ENCODE peak calls at places on chromosomes 11 and 22, in seven cellular contexts. K is GM12865, B is suprapubic skin, N is mucosa of descending colon, A is fibroblast of lung, L is endothelial cell, S is H1. Q is an unnamed sample.

GRCh38 chr11:16739326-16739875 is 954 bp downstream of the C11orf58 start:
- DNase-seq in N (no peak), S (no peak), L (no peak), A (peak; percentile 40), K (peak; percentile 15), B (no peak), Q (no peak)

GRCh38 chr11:130671801-130672700 is 223.6 kb downstream of the ADAMTS15 start:
- DNase-seq in L (no peak), B (no peak), N (peak; percentile 31), A (peak; percentile 95), S (no peak), K (no peak), Q (no peak)

GRCh38 chr22:38294193-38294592 is 21.4 kb upstream of the TMEM184B start:
- DNase-seq in B (no peak), A (no peak), S (no peak), N (no peak), L (no peak), K (no peak), Q (no peak)

GRCh38 chr22:26447594-26448329 is 18.7 kb downstream of the ASPHD2 start:
- DNase-seq in N (no peak), K (no peak), B (no peak), S (no peak), A (no peak), L (no peak), Q (no peak)

GRCh38 chr11:67357831-67358555 is 4.6 kb upstream of the POLD4 start:
- DNase-seq in A (peak; percentile 82), K (no peak), S (no peak), N (peak; percentile 22), B (no peak), L (no peak), Q (no peak)

GRCh38 chr11:63244862-63245261 is 1.5 kb upstream of the SLC22A25 start:
- DNase-seq in K (no peak), N (no peak), B (no peak), A (no peak), L (no peak), S (no peak), Q (no peak)

GRCh38 chr11:74321487-74322188 is 10.2 kb upstream of the P4HA3 start:
- DNase-seq in S (peak; percentile 58), B (no peak), K (peak; percentile 54), N (no peak), A (peak; percentile 69), L (peak; percentile 38), Q (no peak)

GRCh38 chr11:117818036-117818858 is 6.3 kb downstream of the FXYD2 start:
- DNase-seq in L (no peak), K (peak; percentile 86), A (peak; percentile 43), B (no peak), S (no peak), N (no peak), Q (no peak)

GRCh38 chr11:69841859-69842698 is 22.9 kb upstream of the FGF3 start:
- DNase-seq in K (peak; percentile 35), N (peak; percentile 43), L (no peak), B (no peak), A (no peak), S (peak; percentile 63), Q (no peak)

GRCh38 chr22:39219071-39220050 is 25.4 kb downstream of the PDGFB start:
- DNase-seq in K (no peak), N (peak; percentile 3), B (peak; percentile 50), S (peak; percentile 46), A (no peak), L (no peak), Q (peak; percentile 47)

GRCh38 chr11:8267831-8268529 is 4.3 kb upstream of the LMO1 start:
- DNase-seq in S (peak; percentile 73), K (no peak), B (peak; percentile 57), L (no peak), A (peak; percentile 7), N (no peak), Q (no peak)

GRCh38 chr11:120060512-120060911 is 77.4 kb downstream of the TRIM29 start:
- DNase-seq in L (no peak), A (no peak), K (no peak), N (no peak), B (peak; percentile 5), S (peak; percentile 20), Q (peak; percentile 13)

GRCh38 chr11:120062561-120062930 is 75.4 kb downstream of the TRIM29 start:
- DNase-seq in K (no peak), L (no peak), A (no peak), N (no peak), B (peak; percentile 24), S (peak; percentile 47), Q (peak; percentile 65)

GRCh38 chr11:120063686-120064340 is 74.1 kb downstream of the TRIM29 start:
- DNase-seq in B (peak; percentile 22), N (no peak), L (no peak), K (no peak), S (peak; percentile 32), A (no peak), Q (peak; percentile 57)

GRCh38 chr11:120061036-120061760 is 76.7 kb downstream of the TRIM29 start:
- DNase-seq in L (no peak), K (no peak), B (peak; percentile 41), N (no peak), A (peak; percentile 63), S (peak; percentile 43), Q (peak; percentile 67)

DNA sequence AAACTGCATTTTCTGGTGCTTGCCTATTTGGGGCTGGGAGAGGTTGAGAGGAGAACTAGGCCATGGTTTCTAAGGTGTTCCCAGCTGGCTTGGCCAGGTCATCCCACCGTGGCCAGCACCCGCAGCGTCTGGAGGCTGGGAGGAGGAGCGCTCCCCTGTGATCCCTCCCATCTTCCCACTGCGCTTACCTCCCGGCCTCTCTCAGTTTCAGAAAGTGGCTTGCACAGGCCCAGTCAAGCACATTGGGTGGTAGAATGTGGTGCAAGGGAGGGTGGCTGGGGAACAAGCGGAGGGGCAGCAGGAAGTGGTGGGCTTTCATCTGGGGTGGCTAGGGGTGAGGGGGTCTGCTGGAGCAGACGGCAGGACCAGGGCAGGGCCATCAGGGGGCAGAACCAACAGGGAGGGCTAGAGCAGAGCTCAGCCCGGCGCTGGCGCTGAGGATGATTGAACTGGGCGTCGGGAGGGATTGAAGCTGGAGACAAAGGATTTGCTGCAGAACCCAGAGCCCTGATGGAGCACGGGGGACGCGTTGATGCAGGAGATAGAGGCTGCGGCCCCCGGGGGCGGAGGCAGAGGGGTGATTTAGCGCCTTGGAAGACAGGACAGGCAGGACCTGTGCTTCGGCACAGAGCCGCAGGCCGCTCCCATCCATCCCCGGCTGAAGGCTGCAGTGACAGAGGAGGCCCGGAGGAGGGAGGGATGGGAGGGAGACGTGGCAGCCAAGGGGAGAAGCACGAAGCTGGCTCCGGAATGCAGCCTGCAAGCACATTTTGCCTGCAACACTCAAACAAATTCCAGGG is 76.0 kb downstream of the TRIM29 start:
- DNase-seq in A (peak; percentile 52), L (no peak), K (no peak), S (peak; percentile 57), B (peak; percentile 43), N (no peak), Q (peak; percentile 81)
- TF ChIP-seq CTCF in A (no peak), L (no peak), K (no peak), S (no peak), B (no peak), N (no peak), Q (peak; percentile 55)

GRCh38 chr22:44154431-44154942 is 26.2 kb upstream of the PARVG start:
- DNase-seq in L (no peak), S (no peak), A (peak; percentile 92), B (no peak), K (peak; percentile 26), N (no peak), Q (no peak)

GRCh38 chr22:44153705-44154104 is 27.0 kb upstream of the PARVG start:
- DNase-seq in S (no peak), B (no peak), A (no peak), K (no peak), L (no peak), N (peak; percentile 10), Q (no peak)

GRCh38 chr22:44151661-44152060 is 29.1 kb upstream of the PARVG start:
- DNase-seq in B (no peak), S (no peak), L (no peak), K (no peak), A (peak; percentile 86), N (no peak), Q (no peak)

GRCh38 chr22:44157916-44158618 is 22.7 kb upstream of the PARVG start:
- DNase-seq in K (no peak), L (no peak), B (no peak), S (no peak), N (no peak), A (no peak), Q (no peak)

DNA sequence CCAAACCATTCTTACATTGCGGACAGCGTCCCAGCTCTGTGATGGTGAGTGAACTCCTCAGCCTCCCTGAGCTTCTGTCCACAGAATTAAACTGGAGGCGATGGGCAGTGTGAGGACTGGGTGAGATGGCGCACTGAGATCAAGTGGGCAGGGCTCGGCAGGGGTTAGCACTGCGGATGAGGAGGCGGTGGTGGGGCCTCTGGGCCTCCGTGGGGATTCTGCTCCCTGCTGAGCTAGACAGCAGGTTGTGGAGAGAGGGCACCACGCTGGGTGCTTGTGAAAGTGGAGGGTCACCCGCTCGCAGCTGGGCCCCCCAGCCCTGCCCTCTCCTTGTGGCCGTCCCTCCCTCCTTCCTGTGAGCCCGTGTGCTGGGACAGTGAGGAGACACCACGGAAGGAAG is 25.6 kb upstream of the PARVG start:
- DNase-seq in N (no peak), B (no peak), S (no peak), K (no peak), L (no peak), A (no peak), Q (no peak)
- TF ChIP-seq CTCF in N (no peak), B (no peak), S (no peak), K (no peak), L (no peak), A (no peak), Q (no peak)

DNA sequence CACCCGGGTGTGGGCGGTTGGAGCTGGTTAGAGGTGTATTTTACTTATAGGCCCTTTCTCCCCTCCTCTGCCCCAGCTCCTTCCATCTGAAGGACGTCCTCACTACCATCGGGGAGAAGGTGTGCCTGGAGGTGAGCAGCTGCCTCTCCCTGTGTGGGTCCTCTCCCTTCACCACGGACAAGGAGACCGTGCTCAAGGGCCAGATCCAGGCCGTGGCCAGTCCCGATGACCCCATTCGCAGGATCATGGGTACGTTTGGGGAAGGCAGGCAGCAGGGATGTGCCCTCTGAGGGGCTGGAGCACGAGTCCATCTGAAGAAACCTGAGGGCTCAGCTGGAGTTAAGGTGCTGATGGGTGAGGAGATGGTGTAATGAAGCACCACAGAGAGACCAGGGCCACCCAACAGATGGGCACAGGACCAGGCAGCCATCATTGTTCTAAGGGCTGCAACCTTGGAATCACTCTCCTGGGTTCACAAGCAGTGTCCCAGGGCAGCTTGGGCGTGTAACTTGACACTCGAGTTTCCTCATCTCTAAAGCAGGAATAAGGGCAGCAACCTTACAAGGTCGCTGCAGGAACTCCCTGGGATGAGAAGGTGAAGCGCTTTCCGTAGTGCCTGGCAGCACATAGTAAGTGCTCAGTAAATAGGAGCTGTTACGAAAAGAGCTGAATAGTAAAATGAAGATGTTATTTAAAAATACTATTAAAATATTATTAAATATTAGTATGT is 29.4 kb downstream of the TCP11L1 start:
- DNase-seq in N (no peak), A (no peak), K (no peak), S (no peak), B (no peak), L (no peak), Q (no peak)
- TF ChIP-seq CTCF in N (no peak), A (no peak), K (no peak), S (no peak), B (no peak), L (no peak), Q (no peak)

GRCh38 chr11:108302121-108302785 is 79.4 kb downstream of the ATM start:
- DNase-seq in N (no peak), A (peak; percentile 57), B (no peak), L (no peak), S (no peak), K (peak; percentile 4), Q (no peak)

GRCh38 chr11:108313444-108313843 is 90.6 kb downstream of the ATM start:
- DNase-seq in K (no peak), B (no peak), A (no peak), S (no peak), N (no peak), L (no peak), Q (no peak)

GRCh38 chr11:108307751-108308150 is 84.9 kb downstream of the ATM start:
- DNase-seq in A (no peak), N (no peak), S (no peak), B (no peak), L (no peak), K (no peak), Q (no peak)
- TF ChIP-seq CTCF in A (no peak), N (no peak), S (no peak), B (no peak), L (no peak), K (no peak), Q (no peak)